ENCODE peak calls at places on chromosomes 16 and 17, in four cellular contexts. D is CMK, E is neural crest cell, L is T-helper 2 cell. X is an unnamed sample.

GRCh38 chr16:75764154-75764768 is 38.0 kb upstream of the CPHXL start:
- DNase-seq in D (peak; percentile 8), L (peak; percentile 42), E (peak; percentile 47), X (peak; percentile 17)

GRCh38 chr17:47713980-47714689 is 18.9 kb upstream of the TBX21 start:
- DNase-seq in D (no peak), E (no peak), L (no peak), X (no peak)

GRCh38 chr16:53672461-53672860 is 31.2 kb downstream of the RPGRIP1L start:
- DNase-seq in D (no peak), L (no peak), E (no peak), X (no peak)

GRCh38 chr17:45376171-45376564 is 56.5 kb downstream of the ARHGAP27 start:
- DNase-seq in E (no peak), D (no peak), L (no peak), X (no peak)

GRCh38 chr17:3594056-3594810 is 15.0 kb downstream of the TRPV1 start:
- DNase-seq in E (no peak), L (no peak), D (no peak), X (no peak)

GRCh38 chr17:55644346-55644745 is 78.3 kb downstream of the TMEM100 start:
- DNase-seq in E (no peak), D (no peak), L (no peak), X (no peak)

GRCh38 chr17:10156579-10157488 is 41.6 kb downstream of the GAS7 start:
- DNase-seq in D (peak; percentile 71), L (peak; percentile 48), E (no peak), X (peak; percentile 70)

GRCh38 chr16:600781-601180 is 10.9 kb downstream of the RAB40C start:
- DNase-seq in D (no peak), L (no peak), E (no peak), X (no peak)

GRCh38 chr16:75758215-75758614 is 31.9 kb upstream of the CPHXL start:
- DNase-seq in L (no peak), E (no peak), D (no peak), X (no peak)

GRCh38 chr17:59839646-59840328 is 53.0 kb downstream of the TUBD1 start:
- DNase-seq in D (no peak), E (no peak), L (no peak), X (no peak)

GRCh38 chr16:16009396-16009795 is 60.0 kb downstream of the ABCC1 start:
- DNase-seq in D (no peak), L (no peak), E (no peak), X (no peak)

GRCh38 chr17:79822583-79823124 is 16.6 kb downstream of the CBX4 start:
- DNase-seq in L (no peak), E (no peak), D (no peak), X (no peak)

GRCh38 chr16:75477680-75478473 is 13.4 kb upstream of the TMEM170A start:
- DNase-seq in E (no peak), L (no peak), D (no peak), X (peak; percentile 25)

GRCh38 chr17:40086150-40087044 is 14.0 kb downstream of the NR1D1 start:
- DNase-seq in D (no peak), E (peak; percentile 69), L (peak; percentile 24), X (peak; percentile 48)

GRCh38 chr17:82246040-82246364 is 17.2 kb downstream of the SLC16A3 start:
- DNase-seq in D (no peak), L (no peak), E (no peak), X (no peak)

GRCh38 chr17:81435636-81436293 is 40.5 kb downstream of the BAHCC1 start:
- DNase-seq in L (no peak), E (no peak), D (no peak), X (no peak)

GRCh38 chr17:1174490-1174889 is 5.3 kb downstream of the ABR start:
- DNase-seq in L (no peak), D (no peak), E (no peak), X (no peak)

GRCh38 chr17:17954079-17954478 is 18.1 kb downstream of the TOM1L2 start:
- DNase-seq in D (no peak), L (no peak), E (no peak), X (no peak)

GRCh38 chr17:47177261-47177660 is 11.8 kb downstream of the CDC27 start:
- DNase-seq in D (no peak), L (no peak), E (no peak), X (no peak)

GRCh38 chr17:78237403-78238012 is 6.1 kb downstream of the TMEM235 start:
- DNase-seq in D (no peak), E (no peak), L (no peak), X (no peak)

GRCh38 chr16:47888142-47888541 is 267.7 kb downstream of the ABCC12 start:
- DNase-seq in E (no peak), D (no peak), L (no peak), X (no peak)

GRCh38 chr17:3799181-3799627 is 1.8 kb downstream of the ITGAE start:
- DNase-seq in D (no peak), L (no peak), E (no peak), X (no peak)

GRCh38 chr16:48420437-48420836 is 35.2 kb upstream of the SIAH1 start:
- DNase-seq in E (no peak), L (no peak), D (no peak), X (no peak)

GRCh38 chr16:16062023-16062932 is 112.9 kb downstream of the ABCC1 start:
- DNase-seq in L (no peak), E (no peak), D (peak; percentile 86), X (peak; percentile 57)

GRCh38 chr16:87602821-87603683 is 744 bp downstream of the JPH3 start:
- DNase-seq in E (no peak), L (no peak), D (no peak), X (no peak)

GRCh38 chr17:35094902-35095301 is 24.8 kb downstream of the RAD51D start:
- DNase-seq in E (no peak), D (no peak), L (no peak), X (no peak)

GRCh38 chr17:39270923-39271322 is 45.2 kb upstream of the STAC2 start:
- DNase-seq in E (no peak), D (no peak), L (no peak), X (no peak)